ENCODE peak calls at places on chromosome 1, in five cellular contexts. A, F, U, S and X are unnamed samples. For H3K9me3, the result is how much of the 10 kb centered on the place peaks cover.

GRCh38 chr1:36528361-36529349 is 45.9 kb upstream of the CSF3R start:
- DNase-seq in A (no peak), F (peak), U (no peak), S (no peak), X (no peak)

GRCh38 chr1:222914861-222915632 is 100.2 kb downstream of the DISP1 start:
- DNase-seq in A (no peak), F (no peak), U (no peak), S (no peak), X (no peak)

GRCh38 chr1:51303751-51304196 is 26.6 kb downstream of the TTC39A start:
- DNase-seq in A (no peak), F (no peak), U (no peak), S (no peak), X (no peak)

GRCh38 chr1:91730781-91731732 is 154.9 kb downstream of the TGFBR3 start:
- DNase-seq in A (peak), F (peak), U (peak), S (peak), X (no peak)

GRCh38 chr1:202274611-202275010 is 67.1 kb downstream of the UBE2T start:
- DNase-seq in A (peak), F (peak), U (peak), S (no peak), X (no peak)

GRCh38 chr1:19339199-19339861 is 27.2 kb downstream of the SLC66A1 start:
- DNase-seq in A (no peak), F (no peak), U (no peak), S (no peak), X (no peak)

GRCh38 chr1:93079685-93080141 is 630 bp downstream of the MTF2 start:
- DNase-seq in A (peak), F (peak), U (peak), S (no peak), X (no peak)

GRCh38 chr1:65002508-65003315 is 36.4 kb upstream of the JAK1 start:
- DNase-seq in A (no peak), F (peak), U (peak), S (peak), X (peak)

GRCh38 chr1:233364695-233365539 is 37.4 kb downstream of the MAP3K21 start:
- DNase-seq in A (peak), F (no peak), U (no peak), S (no peak), X (no peak)

GRCh38 chr1:36803870-36804560 is 230.3 kb downstream of the GRIK3 start:
- DNase-seq in A (no peak), F (no peak), U (no peak), S (no peak), X (no peak)

GRCh38 chr1:234188454-234188792 is 184.8 kb upstream of the COA6 start:
- DNase-seq in A (no peak), F (no peak), U (no peak), S (peak), X (no peak)

GRCh38 chr1:38179423-38179822 is 132.8 kb upstream of the POU3F1 start:
- DNase-seq in A (no peak), F (no peak), U (peak), S (no peak), X (no peak)

GRCh38 chr1:69947837-69948236 is 257.5 kb downstream of the LRRC40 start:
- DNase-seq in A (no peak), F (no peak), U (no peak), S (no peak), X (no peak)

GRCh38 chr1:220326578-220326977 is 54.3 kb upstream of the RAB3GAP2 start:
- DNase-seq in A (no peak), F (no peak), U (no peak), S (peak), X (no peak)

GRCh38 chr1:89739013-89739843 is 81.6 kb upstream of the LRRC8D start:
- DNase-seq in A (peak), F (peak), U (no peak), S (no peak), X (no peak)

GRCh38 chr1:83954301-83954823 is 44.6 kb downstream of the TTLL7 start:
- DNase-seq in A (no peak), F (no peak), U (no peak), S (no peak), X (no peak)

GRCh38 chr1:32249831-32250525 is 1.1 kb upstream of the LCK start:
- DNase-seq in A (peak), F (peak), U (peak), S (no peak), X (peak)

GRCh38 chr1:210239295-210240155 is 6.9 kb downstream of the SERTAD4 start:
- DNase-seq in A (no peak), F (no peak), U (no peak), S (peak), X (no peak)

GRCh38 chr1:31642897-31643296 is 1.8 kb downstream of the PEF1 start:
- DNase-seq in A (no peak), F (no peak), U (no peak), S (no peak), X (no peak)

GRCh38 chr1:155392898-155393411 is 72.3 kb downstream of the RUSC1 start:
- DNase-seq in A (no peak), F (no peak), U (no peak), S (no peak), X (no peak)

GRCh38 chr1:2166254-2166653 is 28.3 kb downstream of the FAAP20 start:
- DNase-seq in A (no peak), F (no peak), U (no peak), S (no peak), X (no peak)

GRCh38 chr1:81682490-81682889 is 118.2 kb upstream of the ADGRL2 start:
- DNase-seq in A (no peak), F (no peak), U (no peak), S (no peak), X (no peak)

GRCh38 chr1:6108937-6109636 is 63.4 kb downstream of the KCNAB2 start:
- DNase-seq in A (no peak), F (no peak), U (no peak), S (no peak), X (no peak)

GRCh38 chr1:37305841-37306240 is 168.5 kb upstream of the ZC3H12A start:
- DNase-seq in A (no peak), F (no peak), U (no peak), S (no peak), X (no peak)

GRCh38 chr1:109880961-109881894 is 29.4 kb upstream of the CSF1 start:
- DNase-seq in A (peak), F (no peak), U (no peak), S (no peak), X (no peak)

GRCh38 chr1:28886731-28887417 is 27.5 kb upstream of the EPB41 start:
- DNase-seq in A (peak), F (peak), U (peak), S (peak), X (peak)

GRCh38 chr1:222084048-222084447 is 342.2 kb upstream of the DUSP10 start:
- DNase-seq in A (no peak), F (no peak), U (no peak), S (no peak), X (no peak)

GRCh38 chr1:117636637-117637425 is 31.0 kb downstream of the TENT5C start:
- DNase-seq in A (no peak), F (peak), U (no peak), S (no peak), X (no peak)

GRCh38 chr1:8348777-8349472 is 31.0 kb downstream of the SLC45A1 start:
- DNase-seq in A (peak), F (peak), U (peak), S (no peak), X (no peak)

GRCh38 chr1:45009956-45010854 is 919 bp downstream of the HECTD3 start:
- DNase-seq in A (peak), F (peak), U (no peak), S (peak), X (no peak)

GRCh38 chr1:167496962-167497619 is 21.2 kb downstream of the CD247 start:
- DNase-seq in A (no peak), F (no peak), U (no peak), S (no peak), X (no peak)
- TF ChIP-seq CTCF in A (no peak), F (no peak), U (no peak), S (no peak), X (no peak)

GRCh38 chr1:30138891-30139290 is 584.5 kb downstream of the MATN1 start:
- DNase-seq in A (no peak), F (no peak), U (no peak), S (no peak), X (no peak)
- H3K9me3 ChIP-seq in A (under half), F (under half), U (under half), S (under half), X (under half)

GRCh38 chr1:153985341-153985912 is 712 bp downstream of the RAB13 start:
- DNase-seq in A (peak), F (no peak), U (no peak), S (no peak), X (no peak)
- TF ChIP-seq POLR2A in A (peak), F (no peak), U (no peak), S (no peak), X (no peak)

DNA sequence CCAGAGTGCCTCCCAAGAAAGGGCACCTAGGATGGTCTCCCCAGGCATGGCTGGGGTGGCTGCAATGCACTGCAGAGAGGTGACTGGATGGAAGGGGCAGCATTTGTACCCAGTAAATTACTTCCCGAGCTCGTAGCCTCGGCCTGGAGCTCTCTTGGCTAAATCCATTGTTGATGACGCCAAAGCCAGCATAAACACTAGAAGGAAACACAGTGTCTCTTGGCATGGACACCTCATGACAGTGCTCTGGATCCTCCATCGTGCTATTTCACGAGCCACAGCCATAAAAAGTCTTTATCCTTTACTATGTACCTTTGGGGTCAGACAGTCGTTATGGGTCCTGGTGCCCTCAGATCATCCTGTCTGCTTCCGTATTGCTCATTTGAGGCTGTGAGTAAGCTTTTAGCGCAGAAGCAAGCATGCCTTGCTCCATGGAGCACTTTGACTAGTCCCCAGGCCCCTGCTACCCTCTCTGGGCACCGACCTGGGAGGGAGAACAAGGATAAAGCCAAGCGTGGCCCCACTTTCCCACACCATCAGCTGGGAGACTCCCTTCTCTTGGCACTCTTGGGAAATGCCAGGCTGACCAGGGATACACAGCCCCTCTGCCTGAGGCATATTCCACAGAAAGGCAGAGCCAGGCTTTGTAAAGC is 10.3 kb upstream of the PRELP start:
- DNase-seq in A (no peak), F (peak), U (no peak), S (no peak), X (no peak)
- TF ChIP-seq CTCF in A (no peak), F (no peak), U (no peak), S (no peak), X (no peak)

GRCh38 chr1:67923074-67923473 is 89.8 kb upstream of the GNG12 start:
- DNase-seq in A (no peak), F (no peak), U (no peak), S (no peak), X (no peak)
- H3K9me3 ChIP-seq in A (under half), F (under half), U (under half), S (under half), X (under half)

GRCh38 chr1:226736908-226737818 is 1.9 kb downstream of the ITPKB start:
- DNase-seq in A (no peak), F (peak), U (peak), S (no peak), X (no peak)
- TF ChIP-seq POLR2A in A (no peak), F (no peak), U (no peak), S (no peak), X (no peak)